ENCODE peak calls at places on chromosomes 12 and 14, in five cellular contexts. One of them, this sample, is unnamed.

GRCh38 chr12:81123611-81124010 is 45.7 kb downstream of the ACSS3 start:
- DNase-seq in suprapubic skin: no peak
- DNase-seq in HepG2: no peak
- DNase-seq in sigmoid colon: no peak
- DNase-seq in A549: no peak
- DNase-seq in this sample: no peak

GRCh38 chr14:105880616-105881015 is 354.2 kb downstream of the TMEM121 start:
- DNase-seq in suprapubic skin: peak; percentile 35
- DNase-seq in HepG2: no peak
- DNase-seq in sigmoid colon: peak; percentile 43
- DNase-seq in A549: no peak
- DNase-seq in this sample: no peak

GRCh38 chr12:127886821-127887220 is 380.1 kb upstream of the TMEM132C start:
- DNase-seq in suprapubic skin: no peak
- DNase-seq in HepG2: no peak
- DNase-seq in sigmoid colon: no peak
- DNase-seq in A549: no peak
- DNase-seq in this sample: no peak

GRCh38 chr14:104289485-104289884 is 151.1 kb downstream of the KIF26A start:
- DNase-seq in suprapubic skin: no peak
- DNase-seq in HepG2: no peak
- DNase-seq in sigmoid colon: peak; percentile 17
- DNase-seq in A549: no peak
- DNase-seq in this sample: no peak

GRCh38 chr12:122743895-122744525 is 8.6 kb upstream of the DENR start:
- DNase-seq in suprapubic skin: peak; percentile 36
- DNase-seq in HepG2: no peak
- DNase-seq in sigmoid colon: no peak
- DNase-seq in A549: no peak
- DNase-seq in this sample: peak; percentile 9

GRCh38 chr12:130819248-130819576 is 19.8 kb downstream of the STX2 start:
- DNase-seq in suprapubic skin: no peak
- DNase-seq in HepG2: no peak
- DNase-seq in sigmoid colon: no peak
- DNase-seq in A549: no peak
- DNase-seq in this sample: no peak

GRCh38 chr12:49187184-49187583 is 1.7 kb downstream of the TUBA1A start:
- DNase-seq in suprapubic skin: peak; percentile 78
- DNase-seq in HepG2: no peak
- DNase-seq in sigmoid colon: peak; percentile 81
- DNase-seq in A549: no peak
- DNase-seq in this sample: no peak

GRCh38 chr12:49336645-49337584 is at the start of gene C1QL4:
- DNase-seq in suprapubic skin: peak; percentile 89
- DNase-seq in HepG2: peak; percentile 44
- DNase-seq in sigmoid colon: peak; percentile 85
- DNase-seq in A549: peak; percentile 84
- DNase-seq in this sample: peak; percentile 87

GRCh38 chr14:100537701-100538565 is 49.3 kb downstream of the BEGAIN start:
- DNase-seq in suprapubic skin: peak; percentile 51
- DNase-seq in HepG2: no peak
- DNase-seq in sigmoid colon: peak; percentile 66
- DNase-seq in A549: no peak
- DNase-seq in this sample: peak; percentile 7

GRCh38 chr14:72559227-72559626 is 334.7 kb downstream of the DPF3 start:
- DNase-seq in suprapubic skin: no peak
- DNase-seq in HepG2: no peak
- DNase-seq in sigmoid colon: no peak
- DNase-seq in A549: no peak
- DNase-seq in this sample: no peak

GRCh38 chr12:30969006-30969405 is 42.5 kb downstream of the TSPAN11 start:
- DNase-seq in suprapubic skin: no peak
- DNase-seq in HepG2: no peak
- DNase-seq in sigmoid colon: no peak
- DNase-seq in A549: no peak
- DNase-seq in this sample: no peak

GRCh38 chr14:94122438-94122837 is 7.0 kb downstream of the IFI27L2 start:
- DNase-seq in suprapubic skin: peak; percentile 36
- DNase-seq in HepG2: no peak
- DNase-seq in sigmoid colon: peak; percentile 8
- DNase-seq in A549: no peak
- DNase-seq in this sample: no peak

GRCh38 chr14:94120667-94121335 is 8.6 kb downstream of the IFI27L2 start:
- DNase-seq in suprapubic skin: peak; percentile 20
- DNase-seq in HepG2: no peak
- DNase-seq in sigmoid colon: peak; percentile 50
- DNase-seq in A549: no peak
- DNase-seq in this sample: no peak

GRCh38 chr14:94123296-94123695 is 6.1 kb downstream of the IFI27L2 start:
- DNase-seq in suprapubic skin: no peak
- DNase-seq in HepG2: no peak
- DNase-seq in sigmoid colon: peak; percentile 50
- DNase-seq in A549: no peak
- DNase-seq in this sample: no peak

GRCh38 chr14:94123868-94124267 is 5.5 kb downstream of the IFI27L2 start:
- DNase-seq in suprapubic skin: no peak
- DNase-seq in HepG2: peak; percentile 16
- DNase-seq in sigmoid colon: peak; percentile 5
- DNase-seq in A549: no peak
- DNase-seq in this sample: no peak

GRCh38 chr14:94121485-94121884 is 7.9 kb downstream of the IFI27L2 start:
- DNase-seq in suprapubic skin: peak; percentile 27
- DNase-seq in HepG2: no peak
- DNase-seq in sigmoid colon: peak; percentile 50
- DNase-seq in A549: no peak
- DNase-seq in this sample: no peak
- TF ChIP-seq EP300 in suprapubic skin: no peak
- TF ChIP-seq EP300 in HepG2: no peak
- TF ChIP-seq EP300 in sigmoid colon: no peak
- TF ChIP-seq EP300 in A549: no peak
- TF ChIP-seq EP300 in this sample: no peak

GRCh38 chr12:124929649-124930419 is 15.4 kb upstream of the UBC start:
- DNase-seq in suprapubic skin: peak; percentile 35
- DNase-seq in HepG2: no peak
- DNase-seq in sigmoid colon: peak; percentile 44
- DNase-seq in A549: no peak
- DNase-seq in this sample: no peak

GRCh38 chr12:124925117-124925516 is 10.7 kb upstream of the UBC start:
- DNase-seq in suprapubic skin: no peak
- DNase-seq in HepG2: no peak
- DNase-seq in sigmoid colon: peak; percentile 54
- DNase-seq in A549: no peak
- DNase-seq in this sample: no peak

GRCh38 chr12:124928095-124928911 is 13.9 kb upstream of the UBC start:
- DNase-seq in suprapubic skin: peak; percentile 85
- DNase-seq in HepG2: no peak
- DNase-seq in sigmoid colon: peak; percentile 93
- DNase-seq in A549: peak; percentile 88
- DNase-seq in this sample: peak; percentile 89

GRCh38 chr12:124928912-124929530 is 14.6 kb upstream of the UBC start:
- DNase-seq in suprapubic skin: peak; percentile 58
- DNase-seq in HepG2: no peak
- DNase-seq in sigmoid colon: peak; percentile 64
- DNase-seq in A549: no peak
- DNase-seq in this sample: no peak

GRCh38 chr12:124927325-124928094 is 13.1 kb upstream of the UBC start:
- DNase-seq in suprapubic skin: peak; percentile 98
- DNase-seq in HepG2: peak; percentile 85
- DNase-seq in sigmoid colon: peak; percentile 96
- DNase-seq in A549: peak; percentile 81
- DNase-seq in this sample: peak; percentile 95
- TF ChIP-seq EP300 in suprapubic skin: no peak
- TF ChIP-seq EP300 in HepG2: peak; percentile 20
- TF ChIP-seq EP300 in sigmoid colon: no peak
- TF ChIP-seq EP300 in A549: no peak
- TF ChIP-seq EP300 in this sample: no peak

GRCh38 chr14:62081012-62081612 is 318.9 kb downstream of the SNAPC1 start:
- DNase-seq in suprapubic skin: no peak
- DNase-seq in HepG2: no peak
- DNase-seq in sigmoid colon: no peak
- DNase-seq in A549: no peak
- DNase-seq in this sample: peak; percentile 30
- TF ChIP-seq EP300 in suprapubic skin: no peak
- TF ChIP-seq EP300 in HepG2: no peak
- TF ChIP-seq EP300 in sigmoid colon: no peak
- TF ChIP-seq EP300 in A549: no peak
- TF ChIP-seq EP300 in this sample: no peak

GRCh38 chr12:52848661-52849255 is at the start of gene KRT78:
- DNase-seq in suprapubic skin: peak; percentile 53
- DNase-seq in HepG2: no peak
- DNase-seq in sigmoid colon: no peak
- DNase-seq in A549: no peak
- DNase-seq in this sample: no peak
- TF ChIP-seq EP300 in suprapubic skin: no peak
- TF ChIP-seq EP300 in HepG2: no peak
- TF ChIP-seq EP300 in sigmoid colon: no peak
- TF ChIP-seq EP300 in A549: no peak
- TF ChIP-seq EP300 in this sample: no peak

DNA sequence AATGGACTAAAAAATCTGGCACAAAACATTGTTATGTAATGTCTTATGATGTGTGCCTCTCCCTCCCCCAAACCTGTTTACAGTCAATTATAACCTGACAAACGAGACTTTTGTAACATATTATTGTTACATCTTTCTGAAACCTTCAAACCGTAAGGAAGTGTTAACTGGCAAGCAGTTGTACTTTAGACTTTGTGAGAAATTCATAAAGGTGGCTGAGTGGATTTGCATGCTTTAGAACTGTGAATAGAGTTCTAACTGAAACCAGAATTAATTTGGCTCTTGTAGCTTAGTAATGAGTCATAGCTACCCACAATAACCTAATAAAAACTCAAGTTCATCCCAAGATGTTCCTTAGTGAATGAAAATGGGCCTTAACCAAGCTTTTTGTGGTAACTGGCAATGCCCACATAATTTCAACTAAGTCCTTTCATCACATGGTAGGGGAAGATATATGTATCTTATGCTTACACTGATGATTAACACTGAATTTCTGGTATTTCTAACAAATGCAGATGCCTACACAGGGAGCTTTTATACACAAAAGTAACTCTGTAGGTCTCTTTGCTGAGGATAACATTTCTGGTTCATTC is 29.7 kb downstream of the RAD9B start:
- DNase-seq in suprapubic skin: no peak
- DNase-seq in HepG2: no peak
- DNase-seq in sigmoid colon: no peak
- DNase-seq in A549: no peak
- DNase-seq in this sample: no peak
- TF ChIP-seq EP300 in suprapubic skin: no peak
- TF ChIP-seq EP300 in HepG2: no peak
- TF ChIP-seq EP300 in sigmoid colon: no peak
- TF ChIP-seq EP300 in A549: no peak
- TF ChIP-seq EP300 in this sample: no peak

GRCh38 chr14:74838141-74838540 is 37.8 kb downstream of the PROX2 start:
- DNase-seq in suprapubic skin: no peak
- DNase-seq in HepG2: no peak
- DNase-seq in sigmoid colon: no peak
- DNase-seq in A549: no peak
- DNase-seq in this sample: no peak

GRCh38 chr14:74843653-74844052 is 32.3 kb downstream of the PROX2 start:
- DNase-seq in suprapubic skin: no peak
- DNase-seq in HepG2: no peak
- DNase-seq in sigmoid colon: no peak
- DNase-seq in A549: no peak
- DNase-seq in this sample: no peak

GRCh38 chr14:74846168-74846567 is 29.8 kb downstream of the PROX2 start:
- DNase-seq in suprapubic skin: no peak
- DNase-seq in HepG2: no peak
- DNase-seq in sigmoid colon: no peak
- DNase-seq in A549: no peak
- DNase-seq in this sample: no peak

GRCh38 chr14:74840603-74841030 is 35.3 kb downstream of the PROX2 start:
- DNase-seq in suprapubic skin: no peak
- DNase-seq in HepG2: no peak
- DNase-seq in sigmoid colon: no peak
- DNase-seq in A549: no peak
- DNase-seq in this sample: no peak

GRCh38 chr14:74841230-74842207 is 34.4 kb downstream of the PROX2 start:
- DNase-seq in suprapubic skin: no peak
- DNase-seq in HepG2: no peak
- DNase-seq in sigmoid colon: no peak
- DNase-seq in A549: no peak
- DNase-seq in this sample: no peak
- TF ChIP-seq EP300 in suprapubic skin: no peak
- TF ChIP-seq EP300 in HepG2: no peak
- TF ChIP-seq EP300 in sigmoid colon: no peak
- TF ChIP-seq EP300 in A549: no peak
- TF ChIP-seq EP300 in this sample: no peak

GRCh38 chr12:108333898-108334699 is 5.0 kb downstream of the CMKLR1 start:
- DNase-seq in suprapubic skin: no peak
- DNase-seq in HepG2: no peak
- DNase-seq in sigmoid colon: peak; percentile 58
- DNase-seq in A549: no peak
- DNase-seq in this sample: no peak
- TF ChIP-seq EP300 in suprapubic skin: no peak
- TF ChIP-seq EP300 in HepG2: no peak
- TF ChIP-seq EP300 in sigmoid colon: no peak
- TF ChIP-seq EP300 in A549: no peak
- TF ChIP-seq EP300 in this sample: no peak